ENCODE peak calls at places on chromosome 2, in eight cellular contexts. O is left lung, D is GM23338, S is fibroblast of mammary gland, L is prostate gland, N is fibroblast of lung, X is fibroblast of pulmonary artery, W is psoas muscle. A is an unnamed sample.
A peak's percentile ranks its signal among the peaks of the same experiment; 100 is the strongest.

GRCh38 chr2:55026202-55026601 is 24.0 kb downstream of the RTN4 start:
- DNase-seq in O (no peak), D (no peak), S (peak; percentile 66), L (no peak), N (peak; percentile 62), X (peak; percentile 75), W (no peak), A (peak; percentile 63)

GRCh38 chr2:43000242-43001054 is 208.1 kb upstream of the HAAO start:
- DNase-seq in O (no peak), D (no peak), S (no peak), L (no peak), N (no peak), X (no peak), W (no peak), A (no peak)

GRCh38 chr2:136206613-136207012 is 88.7 kb upstream of the CXCR4 start:
- DNase-seq in O (no peak), D (no peak), S (no peak), L (no peak), N (no peak), X (no peak), W (no peak), A (no peak)

GRCh38 chr2:11009866-11010265 is 98.1 kb downstream of the KCNF1 start:
- DNase-seq in O (no peak), D (no peak), S (no peak), L (no peak), N (no peak), X (no peak), W (no peak), A (no peak)

GRCh38 chr2:210577263-210578071 is 21.1 kb downstream of the CPS1 start:
- DNase-seq in O (no peak), D (peak; percentile 87), S (peak; percentile 63), L (no peak), N (peak; percentile 67), X (peak; percentile 66), W (no peak), A (peak; percentile 76)

GRCh38 chr2:157329524-157329923 is 3.9 kb upstream of the ERMN start:
- DNase-seq in O (peak; percentile 33), D (no peak), S (no peak), L (peak; percentile 12), N (no peak), X (no peak), W (no peak), A (no peak)

GRCh38 chr2:127427376-127428056 is 9.3 kb downstream of the PROC start:
- DNase-seq in O (no peak), D (no peak), S (no peak), L (no peak), N (no peak), X (no peak), W (no peak), A (no peak)

GRCh38 chr2:64052468-64053241 is 33.4 kb upstream of the VPS54 start:
- DNase-seq in O (no peak), D (no peak), S (no peak), L (no peak), N (no peak), X (peak; percentile 70), W (no peak), A (peak; percentile 15)

GRCh38 chr2:95333888-95334338 is 36.8 kb downstream of the KCNIP3 start:
- DNase-seq in O (peak; percentile 52), D (no peak), S (peak; percentile 95), L (peak; percentile 97), N (peak; percentile 98), X (peak; percentile 66), W (peak; percentile 19), A (no peak)

GRCh38 chr2:233915133-233915532 is 2.0 kb upstream of the TRPM8 start:
- DNase-seq in O (no peak), D (peak; percentile 38), S (no peak), L (no peak), N (no peak), X (peak; percentile 8), W (no peak), A (peak; percentile 15)

GRCh38 chr2:64359176-64359891 is 94.6 kb upstream of the LGALSL start:
- DNase-seq in O (no peak), D (no peak), S (peak; percentile 65), L (no peak), N (peak; percentile 34), X (no peak), W (no peak), A (peak; percentile 38)

GRCh38 chr2:197229509-197230458 is 80.8 kb downstream of the ANKRD44 start:
- DNase-seq in O (no peak), D (no peak), S (peak; percentile 52), L (no peak), N (peak; percentile 31), X (peak; percentile 30), W (no peak), A (peak; percentile 28)

GRCh38 chr2:239308696-239309397 is 92.0 kb downstream of the HDAC4 start:
- DNase-seq in O (no peak), D (no peak), S (peak; percentile 80), L (no peak), N (peak; percentile 82), X (peak; percentile 57), W (peak; percentile 61), A (peak; percentile 78)

GRCh38 chr2:26522325-26523120 is 44.6 kb upstream of the OTOF start:
- DNase-seq in O (no peak), D (no peak), S (peak; percentile 3), L (no peak), N (no peak), X (peak; percentile 8), W (no peak), A (no peak)

GRCh38 chr2:188292446-188293239 is 969 bp downstream of the GULP1 start:
- DNase-seq in O (peak; percentile 88), D (peak; percentile 90), S (peak; percentile 80), L (peak; percentile 94), N (peak; percentile 88), X (peak; percentile 88), W (peak; percentile 79), A (peak; percentile 74)

GRCh38 chr2:201707753-201708152 is 9.3 kb upstream of the MPP4 start:
- DNase-seq in O (no peak), D (no peak), S (peak; percentile 76), L (no peak), N (peak; percentile 51), X (peak; percentile 64), W (no peak), A (peak; percentile 72)

DNA sequence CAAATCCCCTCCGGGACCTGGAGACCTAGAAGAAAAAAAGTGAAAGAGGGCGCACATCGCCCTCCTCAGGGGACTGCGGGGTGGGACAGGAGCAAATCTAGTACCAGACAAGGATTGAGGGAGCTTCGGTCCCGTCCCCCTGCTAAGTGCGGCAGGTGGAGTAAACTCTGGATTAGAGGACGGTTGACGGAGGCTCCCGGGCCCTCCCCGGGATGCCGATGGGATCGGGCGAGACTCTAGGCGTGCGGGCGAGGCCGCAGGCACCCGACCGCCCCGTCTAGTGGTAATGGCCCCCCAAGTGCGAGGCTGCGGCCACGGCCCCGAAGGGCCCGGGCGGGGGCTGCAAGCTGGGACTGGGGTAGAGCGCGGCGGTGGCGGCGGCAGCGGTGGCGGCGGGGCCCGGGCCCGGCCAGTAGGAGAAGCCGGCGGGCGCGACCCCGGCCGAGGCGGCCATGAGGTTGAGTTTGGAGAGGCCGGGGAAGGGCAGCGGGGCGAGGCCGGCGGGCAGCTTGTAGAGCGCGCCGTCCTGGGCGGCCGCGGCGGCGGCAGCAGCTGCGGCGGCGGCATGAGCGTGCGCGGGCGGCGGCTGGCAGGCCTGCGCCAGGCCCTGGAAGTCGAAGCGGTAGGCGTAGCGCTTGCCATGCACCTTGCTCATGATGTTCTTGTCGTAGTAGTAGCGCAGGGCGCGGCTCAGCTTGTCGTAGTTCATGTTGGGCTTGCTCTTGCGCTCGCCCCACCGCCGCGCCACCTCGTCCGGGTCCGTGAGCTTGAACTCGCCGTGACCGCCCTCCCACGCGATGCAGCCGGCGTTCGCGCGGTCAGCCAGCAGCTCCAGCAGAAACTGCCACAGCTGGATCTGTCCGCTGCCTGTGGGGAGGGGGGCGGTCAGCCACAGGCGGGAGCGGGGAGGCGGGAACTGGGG is 3.3 kb downstream of the FEV start:
- DNase-seq in O (no peak), D (peak; percentile 67), S (no peak), L (no peak), N (no peak), X (peak; percentile 16), W (no peak), A (no peak)
- H3K4me3 ChIP-seq in O (no peak overlapping the region), D (peak overlapping the region; percentile 46), S (no peak overlapping the region), L (peak overlapping the region; percentile 22), N (no peak overlapping the region), X (no peak overlapping the region), W (peak overlapping the region; percentile 43), A (no peak overlapping the region)

GRCh38 chr2:113980946-113981345 is 91.1 kb downstream of the ACTR3 start:
- DNase-seq in O (no peak), D (no peak), S (peak; percentile 89), L (no peak), N (no peak), X (peak; percentile 84), W (no peak), A (peak; percentile 61)

GRCh38 chr2:113981404-113982134 is 91.7 kb downstream of the ACTR3 start:
- DNase-seq in O (no peak), D (no peak), S (peak; percentile 85), L (no peak), N (no peak), X (peak; percentile 55), W (no peak), A (peak; percentile 61)

GRCh38 chr2:113978524-113979171 is 88.8 kb downstream of the ACTR3 start:
- DNase-seq in O (peak; percentile 38), D (no peak), S (no peak), L (no peak), N (no peak), X (no peak), W (no peak), A (no peak)

GRCh38 chr2:113977660-113978523 is 88.0 kb downstream of the ACTR3 start:
- DNase-seq in O (no peak), D (peak; percentile 14), S (peak; percentile 58), L (no peak), N (peak; percentile 42), X (peak; percentile 62), W (no peak), A (peak; percentile 62)

GRCh38 chr2:113979172-113980128 is 89.6 kb downstream of the ACTR3 start:
- DNase-seq in O (peak; percentile 80), D (peak; percentile 70), S (no peak), L (no peak), N (no peak), X (no peak), W (no peak), A (no peak)
- TF ChIP-seq CTCF in O (peak; percentile 27), D (peak; percentile 62), S (peak; percentile 14), L (no peak), N (peak; percentile 21), X (peak; percentile 9), W (peak; percentile 44), A (peak; percentile 40)

GRCh38 chr2:39772086-39772811 is 6.8 kb downstream of the THUMPD2 start:
- DNase-seq in O (no peak), D (peak; percentile 37), S (peak; percentile 62), L (no peak), N (peak; percentile 26), X (peak; percentile 59), W (no peak), A (peak; percentile 73)
- H3K4me3 ChIP-seq in O (no peak overlapping the region), D (peak overlapping the region; percentile 22), S (no peak overlapping the region), L (no peak overlapping the region), N (no peak overlapping the region), X (no peak overlapping the region), W (no peak overlapping the region), A (no peak overlapping the region)

GRCh38 chr2:109439315-109439714 is 174.5 kb downstream of the SEPTIN10 start:
- DNase-seq in O (no peak), D (no peak), S (no peak), L (no peak), N (no peak), X (no peak), W (no peak), A (no peak)
- TF ChIP-seq CTCF in O (no peak), D (no peak), S (no peak), L (no peak), N (no peak), X (no peak), W (no peak), A (no peak)